ENCODE peak calls at places on chromosomes 5 and 9, in six cellular contexts. Z is endothelial cell, J is H54, O is NCI-H226, N is NCI-H2107, H is lung. K is an unnamed sample.

GRCh38 chr9:73219985-73220626 is 68.4 kb downstream of the ANXA1 start:
- DNase-seq in H (no peak), O (peak; percentile 81), Z (no peak), N (no peak), J (no peak), K (peak; percentile 55)

GRCh38 chr5:174872271-174872670 is 147.9 kb downstream of the MSX2 start:
- DNase-seq in O (no peak), N (no peak), Z (no peak), H (no peak), J (no peak), K (no peak)

GRCh38 chr5:170111088-170111796 is 5.5 kb downstream of the FOXI1 start:
- DNase-seq in H (no peak), O (no peak), J (no peak), N (no peak), Z (no peak), K (peak; percentile 21)

GRCh38 chr9:95495988-95496387 is 20.8 kb downstream of the PTCH1 start:
- DNase-seq in N (no peak), J (no peak), O (no peak), H (no peak), Z (no peak), K (peak; percentile 47)

GRCh38 chr9:88184986-88185385 is 46.7 kb upstream of the SPATA31C2 start:
- DNase-seq in O (no peak), Z (no peak), N (no peak), H (peak; percentile 30), J (no peak), K (peak; percentile 64)

GRCh38 chr9:27528886-27529315 is 713 bp downstream of the MOB3B start:
- DNase-seq in O (no peak), H (no peak), N (no peak), Z (peak; percentile 50), J (peak; percentile 15), K (no peak)

GRCh38 chr5:93596676-93597441 is 13.8 kb downstream of the NR2F1 start:
- DNase-seq in N (no peak), J (no peak), O (no peak), H (no peak), Z (no peak), K (no peak)

GRCh38 chr5:169100735-169101075 is 200.2 kb downstream of the SLIT3 start:
- DNase-seq in O (no peak), Z (no peak), J (peak; percentile 74), H (no peak), N (no peak), K (no peak)

GRCh38 chr5:8577792-8578191 is 708.8 kb downstream of the MTRR start:
- DNase-seq in H (no peak), O (no peak), Z (no peak), J (no peak), N (no peak), K (no peak)

GRCh38 chr9:73348485-73348884 is 196.8 kb downstream of the ANXA1 start:
- DNase-seq in Z (peak; percentile 11), J (no peak), O (no peak), N (no peak), H (no peak), K (peak; percentile 4)

GRCh38 chr5:104045987-104046386 is 483.4 kb upstream of the NUDT12 start:
- DNase-seq in J (no peak), Z (no peak), N (no peak), O (no peak), H (no peak), K (no peak)

GRCh38 chr9:130128251-130128650 is 44.0 kb upstream of the NCS1 start:
- DNase-seq in H (no peak), Z (no peak), J (no peak), O (no peak), N (no peak), K (no peak)

GRCh38 chr5:151617383-151617840 is 26.3 kb upstream of the FAT2 start:
- DNase-seq in J (no peak), H (no peak), O (no peak), N (no peak), Z (no peak), K (no peak)

GRCh38 chr9:115109486-115109885 is 8.5 kb downstream of the TNC start:
- DNase-seq in H (no peak), J (no peak), Z (peak; percentile 13), O (peak; percentile 52), N (no peak), K (peak; percentile 36)

GRCh38 chr9:126638571-126639132 is 24.9 kb downstream of the LMX1B start:
- DNase-seq in N (no peak), O (no peak), Z (no peak), J (no peak), H (no peak), K (peak; percentile 57)

GRCh38 chr5:66138572-66139116 is 5.5 kb upstream of the SREK1 start:
- DNase-seq in N (no peak), Z (no peak), H (no peak), O (no peak), J (no peak), K (no peak)

GRCh38 chr5:93601433-93602175 is 18.6 kb downstream of the NR2F1 start:
- DNase-seq in J (no peak), O (no peak), Z (no peak), N (no peak), H (no peak), K (no peak)

GRCh38 chr5:14872070-14872989 is 752 bp upstream of the ANKH start:
- DNase-seq in O (no peak), H (peak; percentile 62), N (no peak), J (peak; percentile 43), Z (peak; percentile 58), K (peak; percentile 12)

GRCh38 chr5:39943811-39944210 is 519.0 kb upstream of the DAB2 start:
- DNase-seq in N (no peak), H (no peak), Z (no peak), J (no peak), O (no peak), K (no peak)

GRCh38 chr9:33192493-33193245 is 25.5 kb upstream of the B4GALT1 start:
- DNase-seq in H (no peak), J (no peak), O (no peak), Z (no peak), N (no peak), K (no peak)

GRCh38 chr9:126661122-126661520 is 47.4 kb downstream of the LMX1B start:
- DNase-seq in O (no peak), J (no peak), N (no peak), Z (no peak), H (no peak), K (no peak)

GRCh38 chr9:68599826-68600225 is 59.1 kb upstream of the TMEM252 start:
- DNase-seq in J (no peak), Z (no peak), H (no peak), N (no peak), O (no peak), K (no peak)

GRCh38 chr5:168766038-168766700 is 187.0 kb upstream of the PANK3 start:
- DNase-seq in Z (no peak), H (no peak), O (no peak), N (no peak), J (no peak), K (no peak)

GRCh38 chr5:1826235-1826980 is 25.2 kb downstream of the NDUFS6 start:
- DNase-seq in Z (no peak), H (no peak), N (no peak), O (no peak), J (no peak), K (no peak)

GRCh38 chr5:100854594-100854993 is 48.5 kb downstream of the ST8SIA4 start:
- DNase-seq in N (no peak), Z (no peak), O (no peak), H (no peak), J (no peak), K (no peak)

K was measured in A673.